ENCODE peak calls at places on chromosome 22, in five cellular contexts. E, R, Y, V and I are unnamed samples.

GRCh38 chr22:29310863-29311339 is 4.5 kb downstream of the GAS2L1 start:
- DNase-seq in Y (peak), R (peak), E (peak), V (peak), I (no peak)

GRCh38 chr22:22728382-22728781 is 84.0 kb downstream of the GGTLC2 start:
- DNase-seq in E (no peak), R (no peak), V (no peak), Y (no peak), I (no peak)

GRCh38 chr22:42644422-42645340 is 4.3 kb upstream of the ATP5MGL start:
- DNase-seq in R (no peak), E (no peak), V (no peak), Y (no peak), I (no peak)

GRCh38 chr22:29457730-29458129 is 19.3 kb downstream of the RFPL1 start:
- DNase-seq in Y (peak), V (peak), R (peak), E (peak), I (no peak)

GRCh38 chr22:26892401-26893033 is 235.1 kb downstream of the MIAT start:
- DNase-seq in E (peak), V (peak), R (no peak), Y (no peak), I (no peak)

GRCh38 chr22:48908547-48908946 is 919.1 kb downstream of the BRD1 start:
- DNase-seq in E (no peak), Y (no peak), R (no peak), V (no peak), I (no peak)

GRCh38 chr22:17368727-17369552 is at the start of gene CECR2:
- DNase-seq in R (peak), Y (peak), E (no peak), V (peak), I (no peak)

GRCh38 chr22:28034760-28035401 is 115.8 kb upstream of the PITPNB start:
- DNase-seq in E (peak), V (peak), Y (no peak), R (no peak), I (no peak)

GRCh38 chr22:43081968-43082367 is 7.2 kb downstream of the TTLL1 start:
- DNase-seq in V (no peak), Y (no peak), E (no peak), R (no peak), I (no peak)